ENCODE peak calls at places on chromosome 22, in six cellular contexts. One of them, this sample, is unnamed.

GRCh38 chr22:47612136-47612910 is 849.9 kb downstream of the TBC1D22A start:
- DNase-seq in IMR-90: no peak
- DNase-seq in neuronal stem cell: no peak
- DNase-seq in mesendoderm: no peak
- DNase-seq in H1: no peak
- DNase-seq in H9: no peak
- DNase-seq in this sample: no peak

GRCh38 chr22:40803292-40803691 is 15.9 kb downstream of the SLC25A17 start:
- DNase-seq in IMR-90: peak
- DNase-seq in neuronal stem cell: no peak
- DNase-seq in mesendoderm: no peak
- DNase-seq in H1: no peak
- DNase-seq in H9: no peak
- DNase-seq in this sample: no peak

GRCh38 chr22:50674127-50674493 is 1.5 kb downstream of the SHANK3 start:
- DNase-seq in IMR-90: no peak
- DNase-seq in neuronal stem cell: no peak
- DNase-seq in mesendoderm: no peak
- DNase-seq in H1: no peak
- DNase-seq in H9: no peak
- DNase-seq in this sample: no peak

GRCh38 chr22:17486313-17486712 is 77.0 kb upstream of the SLC25A18 start:
- DNase-seq in IMR-90: no peak
- DNase-seq in neuronal stem cell: no peak
- DNase-seq in mesendoderm: no peak
- DNase-seq in H1: no peak
- DNase-seq in H9: no peak
- DNase-seq in this sample: no peak

GRCh38 chr22:41968601-41969000 is 642 bp upstream of the SEPTIN3 start:
- DNase-seq in IMR-90: peak
- DNase-seq in neuronal stem cell: no peak
- DNase-seq in mesendoderm: no peak
- DNase-seq in H1: no peak
- DNase-seq in H9: no peak
- DNase-seq in this sample: no peak

GRCh38 chr22:18114495-18114894 is 3.9 kb downstream of the TUBA8 start:
- DNase-seq in IMR-90: no peak
- DNase-seq in neuronal stem cell: no peak
- DNase-seq in mesendoderm: no peak
- DNase-seq in H1: no peak
- DNase-seq in H9: no peak
- DNase-seq in this sample: no peak

GRCh38 chr22:30290679-30291333 is 1.5 kb upstream of the CASTOR1 start:
- DNase-seq in IMR-90: peak
- DNase-seq in neuronal stem cell: peak
- DNase-seq in mesendoderm: peak
- DNase-seq in H1: no peak
- DNase-seq in H9: no peak
- DNase-seq in this sample: peak

GRCh38 chr22:41501209-41501608 is 32.3 kb downstream of the ACO2 start:
- DNase-seq in IMR-90: no peak
- DNase-seq in neuronal stem cell: no peak
- DNase-seq in mesendoderm: peak
- DNase-seq in H1: no peak
- DNase-seq in H9: no peak
- DNase-seq in this sample: no peak

GRCh38 chr22:42683599-42684283 is 34.5 kb upstream of the CYB5R3 start:
- DNase-seq in IMR-90: no peak
- DNase-seq in neuronal stem cell: no peak
- DNase-seq in mesendoderm: no peak
- DNase-seq in H1: no peak
- DNase-seq in H9: no peak
- DNase-seq in this sample: no peak

GRCh38 chr22:48943567-48944432 is 883.9 kb downstream of the BRD1 start:
- DNase-seq in IMR-90: no peak
- DNase-seq in neuronal stem cell: peak
- DNase-seq in mesendoderm: peak
- DNase-seq in H1: peak
- DNase-seq in H9: peak
- DNase-seq in this sample: no peak

GRCh38 chr22:49642331-49642730 is 185.3 kb downstream of the BRD1 start:
- DNase-seq in IMR-90: no peak
- DNase-seq in neuronal stem cell: no peak
- DNase-seq in mesendoderm: no peak
- DNase-seq in H1: no peak
- DNase-seq in H9: no peak
- DNase-seq in this sample: no peak

GRCh38 chr22:39292002-39292401 is 27.4 kb downstream of the RPL3 start:
- DNase-seq in IMR-90: no peak
- DNase-seq in neuronal stem cell: no peak
- DNase-seq in mesendoderm: no peak
- DNase-seq in H1: no peak
- DNase-seq in H9: no peak
- DNase-seq in this sample: no peak

GRCh38 chr22:50048836-50049235 is 9.3 kb downstream of the TTLL8 start:
- DNase-seq in IMR-90: no peak
- DNase-seq in neuronal stem cell: no peak
- DNase-seq in mesendoderm: no peak
- DNase-seq in H1: no peak
- DNase-seq in H9: no peak
- DNase-seq in this sample: no peak

DNA sequence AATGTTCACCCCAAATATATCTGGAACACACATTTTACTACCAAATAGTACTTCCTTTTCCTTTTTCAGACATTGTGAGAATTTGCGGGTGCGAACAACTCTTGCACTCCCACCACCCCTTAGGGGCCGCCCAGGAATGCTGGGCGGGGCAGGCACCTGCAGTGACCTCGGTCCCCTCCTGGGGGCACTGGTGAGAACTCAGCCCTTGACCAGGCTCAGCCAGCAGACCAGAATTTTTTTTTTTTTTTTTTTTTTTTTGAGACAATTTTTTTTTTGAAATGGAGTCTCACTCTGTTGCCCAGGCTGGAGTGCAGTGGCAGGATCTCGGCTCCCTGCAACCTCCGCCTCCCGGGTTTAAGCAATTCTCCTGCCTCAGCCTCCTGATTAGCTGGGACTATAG is 75.8 kb downstream of the ARHGAP8 start:
- DNase-seq in IMR-90: no peak
- DNase-seq in neuronal stem cell: no peak
- DNase-seq in mesendoderm: peak
- DNase-seq in H1: no peak
- DNase-seq in H9: peak
- DNase-seq in this sample: no peak
- H2BK15ac ChIP-seq in IMR-90: no peak
- H2BK15ac ChIP-seq in neuronal stem cell: no peak
- H2BK15ac ChIP-seq in mesendoderm: no peak
- H2BK15ac ChIP-seq in H1: no peak
- H2BK15ac ChIP-seq in H9: no peak
- H2BK15ac ChIP-seq in this sample: no peak

GRCh38 chr22:24696551-24697001 is 77.9 kb downstream of the PIWIL3 start:
- DNase-seq in IMR-90: no peak
- DNase-seq in neuronal stem cell: no peak
- DNase-seq in mesendoderm: no peak
- DNase-seq in H1: no peak
- DNase-seq in H9: no peak
- DNase-seq in this sample: no peak
- H2BK15ac ChIP-seq in IMR-90: peak
- H2BK15ac ChIP-seq in neuronal stem cell: peak
- H2BK15ac ChIP-seq in mesendoderm: no peak
- H2BK15ac ChIP-seq in H1: peak
- H2BK15ac ChIP-seq in H9: no peak
- H2BK15ac ChIP-seq in this sample: no peak

GRCh38 chr22:43994416-43994815 is 29.7 kb upstream of the PARVB start:
- DNase-seq in IMR-90: no peak
- DNase-seq in neuronal stem cell: no peak
- DNase-seq in mesendoderm: no peak
- DNase-seq in H1: no peak
- DNase-seq in H9: no peak
- DNase-seq in this sample: no peak

GRCh38 chr22:43994006-43994405 is 30.1 kb upstream of the PARVB start:
- DNase-seq in IMR-90: no peak
- DNase-seq in neuronal stem cell: no peak
- DNase-seq in mesendoderm: no peak
- DNase-seq in H1: no peak
- DNase-seq in H9: no peak
- DNase-seq in this sample: no peak

GRCh38 chr22:43995798-43996169 is 28.3 kb upstream of the PARVB start:
- DNase-seq in IMR-90: no peak
- DNase-seq in neuronal stem cell: no peak
- DNase-seq in mesendoderm: no peak
- DNase-seq in H1: no peak
- DNase-seq in H9: no peak
- DNase-seq in this sample: no peak

GRCh38 chr22:43996170-43996980 is 27.7 kb upstream of the PARVB start:
- DNase-seq in IMR-90: no peak
- DNase-seq in neuronal stem cell: no peak
- DNase-seq in mesendoderm: no peak
- DNase-seq in H1: no peak
- DNase-seq in H9: no peak
- DNase-seq in this sample: no peak

GRCh38 chr22:43995057-43995685 is 28.9 kb upstream of the PARVB start:
- DNase-seq in IMR-90: no peak
- DNase-seq in neuronal stem cell: no peak
- DNase-seq in mesendoderm: no peak
- DNase-seq in H1: no peak
- DNase-seq in H9: no peak
- DNase-seq in this sample: no peak
- H2BK15ac ChIP-seq in IMR-90: no peak
- H2BK15ac ChIP-seq in neuronal stem cell: no peak
- H2BK15ac ChIP-seq in mesendoderm: no peak
- H2BK15ac ChIP-seq in H1: no peak
- H2BK15ac ChIP-seq in H9: no peak
- H2BK15ac ChIP-seq in this sample: no peak

DNA sequence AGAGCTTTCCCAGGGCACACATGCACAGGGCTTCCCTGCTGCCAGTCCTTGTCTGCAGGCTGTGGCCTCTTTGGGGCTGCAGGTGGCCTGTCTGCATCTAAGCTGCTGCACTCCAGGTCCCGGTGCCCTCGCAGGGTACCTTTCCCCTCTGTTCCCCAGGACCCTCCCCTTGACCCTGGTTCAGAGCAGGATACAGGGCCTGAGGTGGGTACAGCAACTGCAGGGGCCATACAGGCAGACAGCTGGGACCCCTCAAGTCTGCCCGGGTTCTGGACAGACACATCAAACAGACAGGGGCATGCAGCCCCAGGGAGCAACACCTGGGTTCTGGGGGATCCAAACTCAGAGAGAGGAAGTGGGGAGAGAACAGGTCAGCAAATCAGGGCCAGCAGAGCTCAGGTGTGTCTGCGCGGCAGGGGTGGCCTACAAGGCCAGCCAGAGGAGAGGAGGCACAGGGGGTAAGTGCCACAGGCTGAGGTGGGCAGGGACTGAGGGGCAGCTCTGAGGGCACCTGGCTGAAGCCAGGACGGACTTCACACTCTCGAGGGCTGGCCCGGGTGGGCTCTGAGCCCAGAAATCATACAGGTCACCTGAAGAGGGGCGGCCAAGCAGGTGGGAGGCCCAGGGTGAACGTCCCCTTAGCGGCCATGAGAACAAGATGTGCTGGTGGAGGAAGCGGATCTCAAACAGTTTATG is 29.9 kb upstream of the COMT start:
- DNase-seq in IMR-90: no peak
- DNase-seq in neuronal stem cell: no peak
- DNase-seq in mesendoderm: no peak
- DNase-seq in H1: no peak
- DNase-seq in H9: no peak
- DNase-seq in this sample: no peak
- H2BK15ac ChIP-seq in IMR-90: no peak
- H2BK15ac ChIP-seq in neuronal stem cell: peak
- H2BK15ac ChIP-seq in mesendoderm: no peak
- H2BK15ac ChIP-seq in H1: no peak
- H2BK15ac ChIP-seq in H9: no peak
- H2BK15ac ChIP-seq in this sample: no peak

GRCh38 chr22:46290843-46291785 is 5.6 kb upstream of the GTSE1 start:
- DNase-seq in IMR-90: no peak
- DNase-seq in neuronal stem cell: no peak
- DNase-seq in mesendoderm: no peak
- DNase-seq in H1: no peak
- DNase-seq in H9: no peak
- DNase-seq in this sample: no peak
- H2BK15ac ChIP-seq in IMR-90: no peak
- H2BK15ac ChIP-seq in neuronal stem cell: no peak
- H2BK15ac ChIP-seq in mesendoderm: no peak
- H2BK15ac ChIP-seq in H1: no peak
- H2BK15ac ChIP-seq in H9: no peak
- H2BK15ac ChIP-seq in this sample: no peak

GRCh38 chr22:34814260-34814659 is 251.7 kb upstream of the ISX start:
- DNase-seq in IMR-90: no peak
- DNase-seq in neuronal stem cell: no peak
- DNase-seq in mesendoderm: peak
- DNase-seq in H1: no peak
- DNase-seq in H9: no peak
- DNase-seq in this sample: peak
- H2BK15ac ChIP-seq in IMR-90: no peak
- H2BK15ac ChIP-seq in neuronal stem cell: no peak
- H2BK15ac ChIP-seq in mesendoderm: peak
- H2BK15ac ChIP-seq in H1: no peak
- H2BK15ac ChIP-seq in H9: no peak
- H2BK15ac ChIP-seq in this sample: no peak

GRCh38 chr22:37781434-37782059 is 26.2 kb upstream of the GCAT start:
- DNase-seq in IMR-90: peak
- DNase-seq in neuronal stem cell: no peak
- DNase-seq in mesendoderm: peak
- DNase-seq in H1: no peak
- DNase-seq in H9: peak
- DNase-seq in this sample: no peak

GRCh38 chr22:37782340-37783168 is 25.2 kb upstream of the GCAT start:
- DNase-seq in IMR-90: peak
- DNase-seq in neuronal stem cell: no peak
- DNase-seq in mesendoderm: no peak
- DNase-seq in H1: no peak
- DNase-seq in H9: no peak
- DNase-seq in this sample: peak

GRCh38 chr22:37790234-37790633 is 17.5 kb upstream of the GCAT start:
- DNase-seq in IMR-90: no peak
- DNase-seq in neuronal stem cell: no peak
- DNase-seq in mesendoderm: no peak
- DNase-seq in H1: no peak
- DNase-seq in H9: no peak
- DNase-seq in this sample: no peak

GRCh38 chr22:37784829-37785495 is 22.8 kb upstream of the GCAT start:
- DNase-seq in IMR-90: no peak
- DNase-seq in neuronal stem cell: no peak
- DNase-seq in mesendoderm: no peak
- DNase-seq in H1: no peak
- DNase-seq in H9: peak
- DNase-seq in this sample: no peak
- H2BK15ac ChIP-seq in IMR-90: no peak
- H2BK15ac ChIP-seq in neuronal stem cell: no peak
- H2BK15ac ChIP-seq in mesendoderm: no peak
- H2BK15ac ChIP-seq in H1: no peak
- H2BK15ac ChIP-seq in H9: no peak
- H2BK15ac ChIP-seq in this sample: no peak